ENCODE peak calls at places on chromosomes 4 and X, in eight cellular contexts. B is PC-3, N is esophagus squamous epithelium, L is fibroblast of pulmonary artery, Y is RWPE2, G is Calu3, R is HFF-Myc, S is left lung. K is an unnamed sample.
A peak's percentile ranks its signal among the peaks of the same experiment; 100 is the strongest.

GRCh38 chrX:97672138-97672537 is 788.4 kb downstream of the RPA4 start:
- DNase-seq in L (no peak), R (no peak), S (no peak), B (no peak), G (no peak), Y (no peak), N (no peak), K (no peak)

GRCh38 chrX:105483011-105483410 is 262.5 kb upstream of the TEX13A start:
- DNase-seq in R (no peak), B (peak; percentile 64), N (no peak), L (peak; percentile 86), S (no peak), G (no peak), Y (peak; percentile 20), K (no peak)

GRCh38 chr4:150119492-150119891 is 41.2 kb downstream of the DCLK2 start:
- DNase-seq in B (peak; percentile 76), S (no peak), Y (no peak), G (no peak), N (no peak), R (no peak), L (peak; percentile 41), K (no peak)

GRCh38 chr4:150906987-150907633 is 108.0 kb downstream of the LRBA start:
- DNase-seq in N (no peak), B (no peak), G (no peak), S (no peak), L (peak; percentile 21), Y (no peak), R (no peak), K (no peak)

GRCh38 chr4:149371021-149371420 is 444.6 kb downstream of the IQCM start:
- DNase-seq in G (peak; percentile 17), Y (no peak), B (peak; percentile 65), N (no peak), R (peak; percentile 35), S (no peak), L (peak; percentile 83), K (no peak)

GRCh38 chrX:42739258-42739657 is 38.7 kb downstream of the PPP1R2C start:
- DNase-seq in B (no peak), Y (no peak), R (no peak), N (no peak), S (no peak), G (no peak), L (peak; percentile 61), K (no peak)

GRCh38 chrX:55521687-55522086 is 32.0 kb upstream of the USP51 start:
- DNase-seq in B (no peak), L (no peak), N (no peak), G (no peak), S (no peak), Y (no peak), R (no peak), K (no peak)

GRCh38 chr4:157128395-157128794 is 52.4 kb downstream of the GLRB start:
- DNase-seq in B (peak; percentile 50), S (no peak), Y (no peak), R (peak; percentile 9), N (no peak), L (peak; percentile 72), G (peak; percentile 31), K (no peak)

GRCh38 chrX:9257718-9258117 is 207.1 kb upstream of the TBL1X start:
- DNase-seq in N (no peak), L (no peak), R (no peak), Y (no peak), G (no peak), B (no peak), S (no peak), K (no peak)

GRCh38 chr4:75745192-75745591 is 20.8 kb downstream of the USO1 start:
- DNase-seq in S (no peak), R (no peak), B (no peak), N (no peak), G (no peak), Y (no peak), L (peak; percentile 83), K (no peak)

GRCh38 chrX:281166-281999 is at the start of gene PLCXD1:
- DNase-seq in S (peak; percentile 33), Y (peak; percentile 64), B (no peak), L (peak; percentile 58), G (no peak), N (no peak), R (no peak), K (peak; percentile 56)

GRCh38 chr4:22522206-22522605 is 6.3 kb upstream of the ADGRA3 start:
- DNase-seq in S (no peak), B (no peak), L (no peak), R (no peak), Y (no peak), G (no peak), N (no peak), K (no peak)

GRCh38 chrX:7552758-7553157 is 290.2 kb upstream of the VCX start:
- DNase-seq in N (no peak), B (no peak), S (no peak), Y (no peak), G (no peak), L (no peak), R (no peak), K (no peak)
- TF ChIP-seq CTCF in N (no peak), B (no peak), S (no peak), Y (no peak), G (no peak), L (no peak), R (no peak), K (peak; percentile 22)

GRCh38 chr4:85657143-85657542 is 182.2 kb downstream of the ARHGAP24 start:
- DNase-seq in S (no peak), G (no peak), Y (no peak), B (no peak), N (no peak), R (no peak), L (no peak), K (no peak)

GRCh38 chr4:85659626-85660213 is 184.8 kb downstream of the ARHGAP24 start:
- DNase-seq in S (no peak), R (no peak), L (no peak), G (no peak), N (no peak), Y (no peak), B (no peak), K (no peak)

DNA sequence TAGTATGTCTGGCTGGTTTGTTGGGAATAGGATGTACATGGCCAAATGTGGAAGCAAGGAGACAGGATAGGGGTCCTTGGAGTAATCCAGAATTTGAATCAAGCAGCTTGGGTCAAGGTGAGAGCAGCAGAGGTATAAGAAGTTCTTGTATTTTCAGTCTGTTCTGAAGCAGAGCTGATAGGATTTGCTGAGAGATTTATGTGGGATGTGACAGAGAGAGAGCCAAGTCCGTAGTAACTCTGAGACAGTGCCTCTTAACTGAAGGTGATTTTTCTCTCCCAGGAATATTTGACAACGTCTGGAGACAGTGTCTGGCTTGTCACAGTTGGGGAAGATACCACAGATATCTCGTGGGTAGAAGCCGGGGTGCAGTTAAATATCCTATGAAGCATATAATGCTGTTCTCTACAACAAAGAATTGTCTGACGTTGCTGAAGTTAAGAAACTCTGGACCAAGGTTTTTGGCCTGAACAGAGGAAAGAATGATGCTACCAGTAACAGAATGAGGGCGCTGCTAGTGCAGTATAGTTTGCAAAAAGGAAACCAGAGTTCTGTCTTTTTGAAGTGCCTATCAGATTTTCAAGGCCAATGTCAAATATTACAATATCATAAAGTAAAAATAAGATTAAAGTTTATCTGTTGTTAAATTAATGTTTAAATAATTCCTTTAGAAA is 184.0 kb downstream of the ARHGAP24 start:
- DNase-seq in R (no peak), L (peak; percentile 27), G (no peak), S (no peak), N (no peak), B (no peak), Y (no peak), K (no peak)
- TF ChIP-seq CTCF in R (peak; percentile 6), L (peak; percentile 31), G (no peak), S (no peak), N (no peak), B (peak; percentile 20), Y (no peak), K (no peak)

DNA sequence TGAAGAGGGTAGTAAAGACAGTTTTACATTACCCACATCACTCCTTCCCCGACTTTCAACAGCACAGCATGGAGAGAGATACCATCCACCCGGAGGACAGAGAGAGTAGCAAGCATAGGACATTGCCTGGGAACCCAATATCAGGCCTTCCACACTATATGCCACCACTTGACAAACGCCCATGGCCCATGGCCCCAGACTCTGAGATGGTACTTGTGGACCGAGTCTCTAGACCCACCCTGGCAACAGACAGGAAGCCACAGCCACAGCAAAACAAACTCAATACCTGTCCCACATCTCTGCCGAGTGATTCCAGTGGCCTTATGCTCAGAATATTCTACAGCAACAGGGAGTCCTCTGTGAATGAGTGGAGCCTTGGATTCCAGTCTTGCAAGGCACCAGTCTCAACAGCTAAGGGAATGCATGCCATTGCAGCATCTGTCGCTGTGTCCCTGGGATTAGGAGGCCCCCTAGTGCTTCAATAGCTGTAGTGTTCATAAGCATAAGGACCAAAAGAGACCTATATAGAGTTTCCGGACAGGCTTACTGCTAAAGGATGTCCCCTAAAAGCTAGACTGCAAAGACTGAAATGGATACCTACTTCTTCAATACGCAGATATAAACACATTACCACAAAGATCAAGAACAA is 14.7 kb upstream of the CT55 start:
- DNase-seq in N (no peak), L (peak; percentile 59), B (peak; percentile 67), G (peak; percentile 47), S (no peak), R (peak; percentile 22), Y (no peak), K (no peak)
- TF ChIP-seq CTCF in N (peak; percentile 8), L (peak; percentile 49), B (peak; percentile 63), G (peak; percentile 46), S (peak; percentile 27), R (peak; percentile 44), Y (peak; percentile 38), K (peak; percentile 59)

GRCh38 chr4:89561051-89561450 is 253.5 kb upstream of the GPRIN3 start:
- DNase-seq in G (no peak), Y (no peak), N (no peak), B (no peak), S (no peak), R (no peak), L (no peak), K (no peak)

GRCh38 chr4:89556596-89557305 is 249.2 kb upstream of the GPRIN3 start:
- DNase-seq in S (no peak), N (no peak), B (no peak), G (no peak), R (no peak), L (peak; percentile 57), Y (no peak), K (no peak)

GRCh38 chr4:89562715-89563114 is 255.1 kb upstream of the GPRIN3 start:
- DNase-seq in N (no peak), S (no peak), B (peak; percentile 31), Y (no peak), R (no peak), G (no peak), L (peak; percentile 2), K (no peak)

GRCh38 chr4:89563431-89563830 is 255.8 kb upstream of the GPRIN3 start:
- DNase-seq in R (no peak), S (no peak), N (no peak), L (peak; percentile 10), G (no peak), B (no peak), Y (no peak), K (no peak)

GRCh38 chr4:89558147-89558546 is 250.5 kb upstream of the GPRIN3 start:
- DNase-seq in B (peak; percentile 14), Y (no peak), N (no peak), R (no peak), G (no peak), S (no peak), L (no peak), K (no peak)
- TF ChIP-seq CTCF in B (peak; percentile 42), Y (peak; percentile 60), N (no peak), R (peak; percentile 52), G (peak; percentile 14), S (peak; percentile 25), L (peak; percentile 44), K (peak; percentile 47)